ENCODE peak calls at places on chromosomes 3 and 15, in ten cellular contexts. E, O, U, Y, L, B, R, X, Q and A are unnamed samples.

GRCh38 chr3:67655364-67656121 is 1.1 kb upstream of the SUCLG2 start:
- DNase-seq in E (no peak), O (no peak), U (peak), Y (no peak), L (no peak), B (no peak), R (peak), X (peak), Q (no peak), A (peak)

GRCh38 chr3:153142961-153143360 is 19.1 kb upstream of the RAP2B start:
- DNase-seq in E (no peak), O (peak), U (no peak), Y (no peak), L (no peak), B (no peak), R (no peak), X (no peak), Q (no peak), A (no peak)

GRCh38 chr15:66294932-66295235 is 1.5 kb downstream of the DIS3L start:
- DNase-seq in E (no peak), O (peak), U (no peak), Y (peak), L (peak), B (no peak), R (no peak), X (no peak), Q (no peak), A (no peak)

GRCh38 chr3:72745146-72745976 is 102.9 kb downstream of the SHQ1 start:
- DNase-seq in E (no peak), O (peak), U (no peak), Y (no peak), L (peak), B (no peak), R (no peak), X (no peak), Q (no peak), A (no peak)

GRCh38 chr3:183907176-183907575 is 22.5 kb upstream of the PARL start:
- DNase-seq in E (no peak), O (no peak), U (no peak), Y (no peak), L (no peak), B (no peak), R (no peak), X (no peak), Q (no peak), A (no peak)

GRCh38 chr15:89119489-89120478 is 31.5 kb downstream of the ABHD2 start:
- DNase-seq in E (no peak), O (peak), U (no peak), Y (peak), L (peak), B (no peak), R (no peak), X (no peak), Q (peak), A (no peak)

GRCh38 chr3:48301814-48302194 is 31.7 kb downstream of the SPINK8 start:
- DNase-seq in E (no peak), O (peak), U (no peak), Y (peak), L (peak), B (no peak), R (no peak), X (no peak), Q (peak), A (no peak)

GRCh38 chr3:143327388-143327787 is 207.8 kb downstream of the CHST2 start:
- DNase-seq in E (no peak), O (no peak), U (no peak), Y (peak), L (peak), B (no peak), R (no peak), X (no peak), Q (peak), A (no peak)

GRCh38 chr3:30873667-30874066 is 20.8 kb downstream of the GADL1 start:
- DNase-seq in E (no peak), O (peak), U (no peak), Y (no peak), L (peak), B (no peak), R (no peak), X (no peak), Q (no peak), A (no peak)

GRCh38 chr3:50532062-50532705 is 28.8 kb upstream of the CACNA2D2 start:
- DNase-seq in E (no peak), O (no peak), U (no peak), Y (no peak), L (no peak), B (no peak), R (no peak), X (no peak), Q (no peak), A (no peak)

GRCh38 chr15:90143176-90143655 is 40.9 kb upstream of the IDH2 start:
- DNase-seq in E (peak), O (peak), U (peak), Y (peak), L (peak), B (peak), R (no peak), X (peak), Q (peak), A (peak)

GRCh38 chr3:148879256-148879655 is 14.2 kb downstream of the CPA3 start:
- DNase-seq in E (no peak), O (no peak), U (no peak), Y (no peak), L (no peak), B (no peak), R (no peak), X (no peak), Q (no peak), A (no peak)

GRCh38 chr3:60933828-60934227 is 317.4 kb downstream of the FHIT start:
- DNase-seq in E (no peak), O (no peak), U (no peak), Y (no peak), L (no peak), B (no peak), R (no peak), X (no peak), Q (no peak), A (no peak)

GRCh38 chr15:85178366-85178765 is 196.7 kb downstream of the PDE8A start:
- DNase-seq in E (no peak), O (no peak), U (no peak), Y (no peak), L (no peak), B (no peak), R (no peak), X (no peak), Q (no peak), A (no peak)

GRCh38 chr3:61855211-61855610 is 293.8 kb downstream of the PTPRG start:
- DNase-seq in E (no peak), O (no peak), U (no peak), Y (no peak), L (no peak), B (no peak), R (no peak), X (no peak), Q (peak), A (no peak)

GRCh38 chr3:11195721-11196332 is 41.5 kb downstream of the HRH1 start:
- DNase-seq in E (no peak), O (peak), U (no peak), Y (peak), L (no peak), B (no peak), R (no peak), X (no peak), Q (peak), A (no peak)

GRCh38 chr15:90002428-90002844 is 1.3 kb downstream of the ZNF710 start:
- DNase-seq in E (peak), O (peak), U (peak), Y (peak), L (peak), B (no peak), R (peak), X (peak), Q (peak), A (peak)

GRCh38 chr3:75303676-75304075 is 360.5 kb upstream of the FRG2C start:
- DNase-seq in E (no peak), O (no peak), U (no peak), Y (no peak), L (no peak), B (no peak), R (no peak), X (no peak), Q (no peak), A (no peak)

GRCh38 chr3:157130881-157131251 is 29.1 kb downstream of the CCNL1 start:
- DNase-seq in E (no peak), O (no peak), U (no peak), Y (no peak), L (no peak), B (no peak), R (no peak), X (no peak), Q (no peak), A (no peak)

GRCh38 chr15:80252281-80252619 is 237 bp upstream of the CTXND1 start:
- DNase-seq in E (no peak), O (no peak), U (no peak), Y (no peak), L (no peak), B (no peak), R (peak), X (no peak), Q (no peak), A (no peak)

GRCh38 chr15:68599560-68600071 is 20.8 kb downstream of the CORO2B start:
- DNase-seq in E (no peak), O (peak), U (no peak), Y (no peak), L (no peak), B (peak), R (no peak), X (no peak), Q (peak), A (no peak)

GRCh38 chr3:29686889-29687592 is 406.2 kb downstream of the RBMS3 start:
- DNase-seq in E (no peak), O (peak), U (no peak), Y (no peak), L (no peak), B (no peak), R (no peak), X (no peak), Q (peak), A (no peak)

GRCh38 chr3:151460774-151461450 is at the start of gene IGSF10:
- DNase-seq in E (no peak), O (no peak), U (peak), Y (no peak), L (no peak), B (peak), R (no peak), X (no peak), Q (peak), A (no peak)

GRCh38 chr3:150097588-150097890 is 126.8 kb upstream of the PFN2 start:
- DNase-seq in E (no peak), O (peak), U (no peak), Y (peak), L (peak), B (no peak), R (no peak), X (no peak), Q (no peak), A (no peak)

GRCh38 chr3:192825657-192826200 is 91.9 kb downstream of the MB21D2 start:
- DNase-seq in E (no peak), O (peak), U (no peak), Y (peak), L (peak), B (no peak), R (no peak), X (no peak), Q (peak), A (no peak)

GRCh38 chr3:138222316-138222715 is 35.2 kb downstream of the ARMC8 start:
- DNase-seq in E (no peak), O (no peak), U (no peak), Y (no peak), L (no peak), B (no peak), R (no peak), X (no peak), Q (no peak), A (no peak)

GRCh38 chr15:82043726-82044372 is 2.0 kb downstream of the MEX3B start:
- DNase-seq in E (no peak), O (no peak), U (peak), Y (no peak), L (no peak), B (no peak), R (peak), X (no peak), Q (no peak), A (no peak)

GRCh38 chr3:64530434-64531049 is 157.3 kb downstream of the ADAMTS9 start:
- DNase-seq in E (peak), O (peak), U (no peak), Y (peak), L (peak), B (peak), R (no peak), X (no peak), Q (peak), A (no peak)

GRCh38 chr3:36606871-36607765 is 157.2 kb downstream of the DCLK3 start:
- DNase-seq in E (no peak), O (no peak), U (no peak), Y (no peak), L (no peak), B (no peak), R (no peak), X (no peak), Q (no peak), A (no peak)

GRCh38 chr3:164459526-164460151 is 618.7 kb downstream of the SI start:
- DNase-seq in E (no peak), O (no peak), U (no peak), Y (no peak), L (no peak), B (no peak), R (no peak), X (no peak), Q (no peak), A (no peak)

GRCh38 chr3:35393916-35394315 is 245.4 kb upstream of the ARPP21 start:
- DNase-seq in E (no peak), O (no peak), U (no peak), Y (peak), L (peak), B (no peak), R (no peak), X (no peak), Q (peak), A (no peak)

GRCh38 chr3:48685603-48686511 is at the start of gene NCKIPSD:
- DNase-seq in E (peak), O (peak), U (peak), Y (peak), L (peak), B (peak), R (peak), X (peak), Q (peak), A (peak)

GRCh38 chr3:64648927-64649906 is 38.6 kb downstream of the ADAMTS9 start:
- DNase-seq in E (no peak), O (no peak), U (no peak), Y (no peak), L (no peak), B (no peak), R (no peak), X (no peak), Q (no peak), A (no peak)

GRCh38 chr3:188021502-188022040 is 132.4 kb upstream of the LPP start:
- DNase-seq in E (no peak), O (peak), U (no peak), Y (peak), L (peak), B (no peak), R (no peak), X (no peak), Q (peak), A (no peak)

GRCh38 chr15:95410757-95411156 is 919.7 kb upstream of the NR2F2 start:
- DNase-seq in E (no peak), O (no peak), U (no peak), Y (no peak), L (no peak), B (no peak), R (no peak), X (no peak), Q (peak), A (no peak)

GRCh38 chr3:40306336-40306735 is 3.2 kb upstream of the EIF1B start:
- DNase-seq in E (no peak), O (peak), U (no peak), Y (no peak), L (no peak), B (no peak), R (no peak), X (no peak), Q (no peak), A (no peak)

GRCh38 chr3:136856665-136857064 is 5.3 kb upstream of the NCK1 start:
- DNase-seq in E (no peak), O (no peak), U (no peak), Y (no peak), L (no peak), B (no peak), R (no peak), X (no peak), Q (no peak), A (no peak)

GRCh38 chr3:135556184-135556583 is 409.3 kb upstream of the PPP2R3A start:
- DNase-seq in E (no peak), O (no peak), U (no peak), Y (no peak), L (no peak), B (no peak), R (no peak), X (no peak), Q (no peak), A (no peak)

GRCh38 chr15:51796777-51797474 is 32.5 kb upstream of the TMOD3 start:
- DNase-seq in E (no peak), O (no peak), U (no peak), Y (peak), L (peak), B (no peak), R (no peak), X (no peak), Q (no peak), A (no peak)

GRCh38 chr15:44712108-44713005 is 1.0 kb downstream of the B2M start:
- DNase-seq in E (no peak), O (peak), U (peak), Y (peak), L (peak), B (no peak), R (peak), X (peak), Q (peak), A (no peak)
- TF ChIP-seq CTCF in E (no peak), O (no peak), U (no peak), Y (no peak), L (no peak), B (no peak), R (no peak), X (no peak), Q (no peak), A (no peak)

GRCh38 chr15:98567951-98568350 is 80.4 kb upstream of the IGF1R start:
- DNase-seq in E (no peak), O (no peak), U (no peak), Y (peak), L (peak), B (no peak), R (peak), X (no peak), Q (peak), A (no peak)

GRCh38 chr15:98565566-98565965 is 82.8 kb upstream of the IGF1R start:
- DNase-seq in E (no peak), O (no peak), U (no peak), Y (no peak), L (no peak), B (no peak), R (peak), X (no peak), Q (no peak), A (no peak)

GRCh38 chr15:98570119-98570518 is 78.2 kb upstream of the IGF1R start:
- DNase-seq in E (no peak), O (no peak), U (no peak), Y (no peak), L (no peak), B (no peak), R (no peak), X (no peak), Q (no peak), A (no peak)

DNA sequence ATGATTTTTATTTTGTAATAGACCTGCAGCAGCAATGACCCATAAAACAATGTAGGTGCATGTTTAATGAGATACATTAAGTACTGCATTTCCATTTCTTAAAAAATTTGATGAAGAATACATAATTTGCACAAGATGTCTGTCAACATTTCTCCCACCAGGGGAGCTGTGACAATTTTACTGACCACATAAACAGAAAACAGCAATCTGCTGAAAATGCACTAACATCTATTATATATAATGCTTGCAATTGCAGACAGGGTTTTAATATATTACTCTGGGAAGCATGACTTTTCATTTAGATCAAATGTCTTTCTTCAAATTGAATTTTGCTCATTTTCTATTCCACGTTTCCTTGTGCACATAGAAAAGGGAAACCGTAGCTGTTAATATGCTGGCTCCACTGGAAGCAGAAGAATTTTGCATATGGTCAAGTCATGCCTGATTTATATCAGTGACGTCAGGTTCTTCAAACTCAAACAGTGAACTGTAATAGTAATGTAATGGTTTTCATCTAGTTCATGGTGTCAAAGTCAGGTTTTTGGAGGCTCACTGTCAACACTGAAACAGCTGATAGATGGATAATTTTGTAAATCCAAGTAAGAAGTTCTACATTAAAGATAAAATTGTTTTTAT is 79.8 kb upstream of the IGF1R start:
- DNase-seq in E (no peak), O (no peak), U (no peak), Y (no peak), L (no peak), B (no peak), R (no peak), X (no peak), Q (peak), A (no peak)
- TF ChIP-seq CTCF in E (peak), O (peak), U (no peak), Y (peak), L (no peak), B (peak), R (no peak), X (no peak), Q (peak), A (no peak)

GRCh38 chr3:52055537-52056351 is 627 bp downstream of the DUSP7 start:
- DNase-seq in E (peak), O (peak), U (peak), Y (no peak), L (peak), B (peak), R (no peak), X (peak), Q (peak), A (peak)
- TF ChIP-seq CTCF in E (peak), O (peak), U (no peak), Y (peak), L (no peak), B (peak), R (no peak), X (no peak), Q (no peak), A (no peak)

GRCh38 chr3:185049710-185050109 is 103.2 kb downstream of the C3orf70 start:
- DNase-seq in E (no peak), O (no peak), U (no peak), Y (no peak), L (no peak), B (no peak), R (no peak), X (no peak), Q (no peak), A (no peak)

GRCh38 chr3:185057829-185058228 is 95.0 kb downstream of the C3orf70 start:
- DNase-seq in E (no peak), O (no peak), U (no peak), Y (no peak), L (no peak), B (no peak), R (no peak), X (no peak), Q (no peak), A (no peak)

GRCh38 chr3:185056908-185057307 is 96.0 kb downstream of the C3orf70 start:
- DNase-seq in E (no peak), O (no peak), U (no peak), Y (no peak), L (no peak), B (no peak), R (no peak), X (no peak), Q (no peak), A (no peak)

GRCh38 chr3:185052631-185053030 is 100.2 kb downstream of the C3orf70 start:
- DNase-seq in E (no peak), O (no peak), U (no peak), Y (no peak), L (no peak), B (no peak), R (no peak), X (no peak), Q (no peak), A (no peak)
- TF ChIP-seq CTCF in E (no peak), O (no peak), U (no peak), Y (no peak), L (no peak), B (no peak), R (no peak), X (no peak), Q (no peak), A (no peak)

GRCh38 chr3:46852839-46853355 is 10.3 kb downstream of the MYL3 start:
- DNase-seq in E (no peak), O (no peak), U (no peak), Y (no peak), L (no peak), B (no peak), R (peak), X (no peak), Q (no peak), A (no peak)

GRCh38 chr3:46856576-46857471 is 6.4 kb downstream of the MYL3 start:
- DNase-seq in E (no peak), O (no peak), U (peak), Y (no peak), L (no peak), B (no peak), R (peak), X (no peak), Q (no peak), A (no peak)

GRCh38 chr3:46852329-46852720 is 10.9 kb downstream of the MYL3 start:
- DNase-seq in E (no peak), O (no peak), U (no peak), Y (no peak), L (no peak), B (no peak), R (peak), X (no peak), Q (no peak), A (no peak)

GRCh38 chr3:46853441-46854410 is 9.5 kb downstream of the MYL3 start:
- DNase-seq in E (no peak), O (no peak), U (peak), Y (no peak), L (no peak), B (no peak), R (peak), X (no peak), Q (no peak), A (no peak)

GRCh38 chr3:46854543-46854942 is 8.7 kb downstream of the MYL3 start:
- DNase-seq in E (no peak), O (no peak), U (peak), Y (no peak), L (no peak), B (no peak), R (peak), X (no peak), Q (no peak), A (no peak)
- TF ChIP-seq CTCF in E (no peak), O (no peak), U (no peak), Y (no peak), L (no peak), B (no peak), R (no peak), X (no peak), Q (no peak), A (no peak)